ENCODE peak calls at places on chromosomes 11 and 22, in ten cellular contexts. A is suprapubic skin, H is IMR-90, V is A549, Z is spleen, B is uterus, E is stomach, N is right lobe of liver, Y is ovary, J is heart left ventricle. M is an unnamed sample.

GRCh38 chr11:77596626-77597025 is 6.9 kb downstream of the AQP11 start:
- DNase-seq in A (no peak), H (peak), V (no peak), Z (no peak), B (no peak), E (no peak), N (no peak), Y (no peak), J (no peak), M (no peak)

GRCh38 chr11:131633978-131634377 is 263.6 kb downstream of the NTM start:
- DNase-seq in A (no peak), H (no peak), V (no peak), Z (no peak), B (no peak), E (no peak), N (no peak), Y (no peak), J (no peak), M (no peak)

GRCh38 chr11:42249401-42249800 is 789.9 kb upstream of the LRRC4C start:
- DNase-seq in A (no peak), H (no peak), V (no peak), Z (no peak), B (no peak), E (no peak), N (no peak), Y (no peak), J (no peak), M (no peak)

GRCh38 chr22:42296381-42296853 is 26.0 kb upstream of the TCF20 start:
- DNase-seq in A (no peak), H (no peak), V (no peak), Z (no peak), B (no peak), E (peak), N (no peak), Y (no peak), J (peak), M (no peak)

GRCh38 chr11:64859542-64860414 is 15.3 kb upstream of the CDC42BPG start:
- DNase-seq in A (peak), H (no peak), V (no peak), Z (peak), B (no peak), E (no peak), N (no peak), Y (no peak), J (no peak), M (no peak)

GRCh38 chr11:86183694-86184093 is 60.9 kb upstream of the EED start:
- DNase-seq in A (no peak), H (peak), V (no peak), Z (no peak), B (no peak), E (no peak), N (no peak), Y (no peak), J (no peak), M (no peak)

GRCh38 chr22:27207907-27208306 is 550.5 kb downstream of the MIAT start:
- DNase-seq in A (no peak), H (peak), V (peak), Z (no peak), B (no peak), E (no peak), N (no peak), Y (no peak), J (no peak), M (no peak)

GRCh38 chr11:46850829-46851380 is 4.8 kb upstream of the CKAP5 start:
- DNase-seq in A (no peak), H (no peak), V (no peak), Z (no peak), B (no peak), E (no peak), N (no peak), Y (no peak), J (no peak), M (no peak)

GRCh38 chr11:30387891-30388861 is 65.3 kb downstream of the ARL14EP start:
- DNase-seq in A (no peak), H (no peak), V (no peak), Z (no peak), B (no peak), E (no peak), N (no peak), Y (no peak), J (no peak), M (no peak)

GRCh38 chr11:72224587-72225410 is at the start of gene INPPL1:
- DNase-seq in A (no peak), H (no peak), V (no peak), Z (peak), B (peak), E (peak), N (peak), Y (peak), J (peak), M (no peak)

GRCh38 chr11:109845437-109845836 is 247.8 kb upstream of the ZC3H12C start:
- DNase-seq in A (no peak), H (no peak), V (no peak), Z (no peak), B (no peak), E (no peak), N (no peak), Y (no peak), J (no peak), M (no peak)

GRCh38 chr11:124793466-124794278 is 6.5 kb downstream of the MSANTD2 start:
- DNase-seq in A (no peak), H (peak), V (peak), Z (no peak), B (no peak), E (no peak), N (no peak), Y (no peak), J (no peak), M (no peak)

GRCh38 chr22:46513908-46514550 is 23.4 kb downstream of the CELSR1 start:
- DNase-seq in A (no peak), H (no peak), V (no peak), Z (no peak), B (no peak), E (no peak), N (no peak), Y (no peak), J (peak), M (no peak)

GRCh38 chr22:43465291-43466015 is 53.6 kb downstream of the MPPED1 start:
- DNase-seq in A (no peak), H (no peak), V (no peak), Z (peak), B (no peak), E (no peak), N (no peak), Y (no peak), J (no peak), M (no peak)

GRCh38 chr11:109865558-109866186 is 227.5 kb upstream of the ZC3H12C start:
- DNase-seq in A (no peak), H (no peak), V (peak), Z (no peak), B (no peak), E (no peak), N (no peak), Y (no peak), J (peak), M (no peak)

GRCh38 chr22:28817919-28818859 is 17.8 kb upstream of the XBP1 start:
- DNase-seq in A (no peak), H (no peak), V (no peak), Z (peak), B (no peak), E (peak), N (peak), Y (no peak), J (peak), M (no peak)

GRCh38 chr11:47469411-47470179 is 20.7 kb upstream of the RAPSN start:
- DNase-seq in A (no peak), H (peak), V (no peak), Z (peak), B (no peak), E (no peak), N (no peak), Y (no peak), J (no peak), M (no peak)

GRCh38 chr22:23065069-23065451 is 5.3 kb upstream of the GNAZ start:
- DNase-seq in A (no peak), H (no peak), V (no peak), Z (peak), B (peak), E (peak), N (no peak), Y (peak), J (no peak), M (no peak)

GRCh38 chr11:119585038-119585666 is 143.8 kb downstream of the NECTIN1 start:
- DNase-seq in A (no peak), H (no peak), V (no peak), Z (no peak), B (peak), E (peak), N (peak), Y (no peak), J (no peak), M (no peak)

GRCh38 chr11:4044971-4045646 is 49.5 kb upstream of the RRM1 start:
- DNase-seq in A (no peak), H (no peak), V (no peak), Z (no peak), B (no peak), E (no peak), N (no peak), Y (no peak), J (peak), M (no peak)

GRCh38 chr11:665707-666281 is 28.7 kb downstream of the DRD4 start:
- DNase-seq in A (no peak), H (peak), V (no peak), Z (no peak), B (peak), E (no peak), N (no peak), Y (peak), J (no peak), M (no peak)

GRCh38 chr22:31899661-31900060 is 44.7 kb upstream of the YWHAH start:
- DNase-seq in A (no peak), H (no peak), V (no peak), Z (peak), B (no peak), E (no peak), N (no peak), Y (no peak), J (no peak), M (no peak)

GRCh38 chr11:73221451-73221850 is 3.4 kb downstream of the P2RY2 start:
- DNase-seq in A (no peak), H (no peak), V (no peak), Z (peak), B (no peak), E (no peak), N (no peak), Y (no peak), J (no peak), M (no peak)

GRCh38 chr11:112087212-112087611 is 539 bp downstream of the SDHD start:
- DNase-seq in A (no peak), H (no peak), V (no peak), Z (no peak), B (no peak), E (no peak), N (no peak), Y (no peak), J (no peak), M (no peak)

GRCh38 chr22:18126606-18127005 is 16.0 kb downstream of the TUBA8 start:
- DNase-seq in A (no peak), H (no peak), V (no peak), Z (no peak), B (peak), E (no peak), N (no peak), Y (no peak), J (no peak), M (no peak)

GRCh38 chr11:26556582-26556981 is 15.5 kb downstream of the MUC15 start:
- DNase-seq in A (no peak), H (no peak), V (peak), Z (no peak), B (no peak), E (no peak), N (no peak), Y (no peak), J (no peak), M (no peak)

GRCh38 chr22:24327827-24328226 is 57.2 kb downstream of the SPECC1L start:
- DNase-seq in A (no peak), H (no peak), V (peak), Z (no peak), B (no peak), E (no peak), N (no peak), Y (no peak), J (no peak), M (no peak)

GRCh38 chr22:40385041-40385782 is 14.8 kb downstream of the SGSM3 start:
- DNase-seq in A (no peak), H (no peak), V (no peak), Z (no peak), B (no peak), E (no peak), N (no peak), Y (no peak), J (no peak), M (no peak)

GRCh38 chr11:3021125-3021524 is 29.0 kb upstream of the NAP1L4 start:
- DNase-seq in A (no peak), H (peak), V (peak), Z (no peak), B (no peak), E (peak), N (peak), Y (no peak), J (no peak), M (no peak)

GRCh38 chr11:131910491-131911387 is 540.3 kb downstream of the NTM start:
- DNase-seq in A (no peak), H (peak), V (peak), Z (peak), B (no peak), E (no peak), N (no peak), Y (no peak), J (no peak), M (no peak)

GRCh38 chr11:57224537-57224936 is 12.5 kb downstream of the APLNR start:
- DNase-seq in A (no peak), H (peak), V (peak), Z (no peak), B (no peak), E (no peak), N (no peak), Y (no peak), J (no peak), M (peak)

GRCh38 chr11:93198221-93198650 is 445 bp upstream of the SLC36A4 start:
- DNase-seq in A (no peak), H (peak), V (no peak), Z (no peak), B (no peak), E (no peak), N (no peak), Y (no peak), J (no peak), M (no peak)

GRCh38 chr22:24772493-24773220 is 1.9 kb downstream of the PIWIL3 start:
- DNase-seq in A (no peak), H (peak), V (peak), Z (no peak), B (no peak), E (no peak), N (no peak), Y (no peak), J (no peak), M (peak)

GRCh38 chr22:50326959-50327710 is at the start of gene DENND6B:
- DNase-seq in A (no peak), H (peak), V (peak), Z (peak), B (peak), E (peak), N (peak), Y (peak), J (peak), M (no peak)

GRCh38 chr22:39135092-39135896 is 17.2 kb downstream of the CBX7 start:
- DNase-seq in A (no peak), H (no peak), V (peak), Z (peak), B (no peak), E (no peak), N (no peak), Y (no peak), J (peak), M (peak)

GRCh38 chr22:36197065-36197440 is 4.6 kb downstream of the APOL4 start:
- DNase-seq in A (no peak), H (peak), V (no peak), Z (no peak), B (peak), E (no peak), N (no peak), Y (peak), J (peak), M (no peak)

GRCh38 chr11:75815345-75815983 is 454 bp downstream of the UVRAG start:
- DNase-seq in A (no peak), H (peak), V (peak), Z (peak), B (no peak), E (peak), N (peak), Y (peak), J (peak), M (peak)
- TF ChIP-seq POLR2A in A (no peak), H (peak), V (no peak), Z (no peak), B (no peak), E (no peak), N (peak), Y (no peak), J (no peak), M (no peak)

DNA sequence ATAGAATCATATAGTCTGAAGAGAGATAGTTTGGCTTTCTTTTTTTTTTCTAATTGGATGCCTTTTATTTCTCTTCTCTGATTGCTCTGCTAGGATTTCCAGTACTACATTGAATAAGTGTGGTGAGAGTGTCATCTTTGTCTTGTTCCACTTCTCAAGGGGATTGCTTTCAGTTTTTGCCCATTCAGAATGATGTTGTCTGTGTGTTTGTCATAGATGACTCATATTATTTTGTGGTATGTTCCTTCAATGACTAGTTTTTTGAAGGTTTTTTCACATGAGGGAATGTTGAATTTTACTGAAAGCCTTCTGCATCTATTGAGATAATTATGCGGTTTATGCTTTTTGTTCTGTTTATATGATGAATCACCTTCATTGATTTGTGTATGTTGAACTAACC is 10.4 kb upstream of the OR4P4 start:
- DNase-seq in A (no peak), H (no peak), V (no peak), Z (no peak), B (no peak), E (no peak), N (no peak), Y (no peak), J (no peak), M (no peak)
- TF ChIP-seq POLR2A in A (no peak), H (no peak), V (no peak), Z (no peak), B (no peak), E (no peak), N (no peak), Y (no peak), J (no peak), M (no peak)

GRCh38 chr11:118530180-118530682 is 761 bp upstream of the TMEM25 start:
- DNase-seq in A (no peak), H (peak), V (no peak), Z (no peak), B (no peak), E (peak), N (no peak), Y (no peak), J (no peak), M (no peak)

GRCh38 chr11:118532091-118532490 is 1.1 kb downstream of the TMEM25 start:
- DNase-seq in A (no peak), H (no peak), V (no peak), Z (no peak), B (no peak), E (no peak), N (no peak), Y (no peak), J (no peak), M (no peak)

GRCh38 chr11:118531597-118532084 is 649 bp downstream of the TMEM25 start:
- DNase-seq in A (no peak), H (no peak), V (no peak), Z (no peak), B (no peak), E (no peak), N (no peak), Y (no peak), J (no peak), M (no peak)

GRCh38 chr11:118529584-118530175 is 1.3 kb upstream of the TMEM25 start:
- DNase-seq in A (no peak), H (no peak), V (no peak), Z (no peak), B (no peak), E (no peak), N (no peak), Y (no peak), J (no peak), M (no peak)

GRCh38 chr11:118530683-118531596 is at the start of gene TMEM25:
- DNase-seq in A (no peak), H (peak), V (no peak), Z (peak), B (peak), E (peak), N (peak), Y (peak), J (peak), M (no peak)
- TF ChIP-seq POLR2A in A (no peak), H (no peak), V (no peak), Z (peak), B (peak), E (no peak), N (peak), Y (peak), J (peak), M (no peak)

DNA sequence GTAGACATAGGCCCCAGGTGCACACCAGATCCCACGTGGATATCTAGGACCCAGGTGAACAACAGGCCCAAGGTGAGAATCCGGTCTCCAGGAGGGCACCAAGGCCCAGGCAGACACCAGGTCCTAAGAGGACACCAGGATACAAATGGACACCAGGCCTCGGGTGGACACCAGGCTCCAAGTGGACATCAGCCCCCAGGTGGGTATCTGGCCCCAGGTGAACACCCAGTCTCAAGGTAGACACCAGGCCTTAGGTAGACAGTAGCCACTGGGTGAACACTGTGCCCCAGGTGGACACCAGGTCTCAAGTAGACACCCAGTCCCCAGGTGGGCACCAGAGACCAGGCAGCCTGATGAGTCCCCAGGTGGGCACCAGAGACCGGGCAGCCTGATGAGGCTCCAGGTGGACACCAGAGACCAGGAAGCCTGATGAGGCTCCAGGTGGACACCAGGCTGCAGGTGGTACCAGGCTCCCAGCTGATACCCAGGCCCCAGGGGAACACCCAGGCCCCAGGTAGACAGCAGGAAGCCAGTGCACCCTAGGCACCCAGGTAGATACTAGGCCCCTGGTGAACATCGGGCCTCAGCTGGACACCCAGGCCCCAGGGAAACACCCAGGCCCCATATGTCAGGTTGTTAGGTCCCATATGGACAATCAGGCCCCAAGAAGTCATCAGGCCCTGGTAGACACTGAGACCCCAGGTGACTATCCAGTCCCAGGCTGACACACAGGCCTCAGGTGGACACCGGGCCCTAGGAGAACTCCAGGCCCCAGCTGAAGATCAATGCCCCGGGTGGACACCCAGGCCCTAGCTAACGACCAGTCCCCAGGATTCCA is 55.1 kb upstream of the SEPTIN5 start:
- DNase-seq in A (peak), H (no peak), V (no peak), Z (no peak), B (no peak), E (no peak), N (no peak), Y (no peak), J (no peak), M (no peak)
- TF ChIP-seq POLR2A in A (no peak), H (no peak), V (no peak), Z (no peak), B (no peak), E (no peak), N (no peak), Y (no peak), J (no peak), M (no peak)

M was measured in H54.